ENCODE peak calls at places on chromosomes 3 and 15, in five cellular contexts. K, H, V, S and J are unnamed samples.

GRCh38 chr3:107942244-107942643 is 148.6 kb downstream of the CD47 start:
- DNase-seq in K (peak), H (no peak), V (no peak), S (no peak), J (no peak)

GRCh38 chr3:127630811-127631714 is 2.1 kb downstream of the PODXL2 start:
- DNase-seq in K (no peak), H (no peak), V (no peak), S (no peak), J (no peak)

GRCh38 chr15:95281470-95281869 is 1049.0 kb upstream of the NR2F2 start:
- DNase-seq in K (peak), H (no peak), V (no peak), S (no peak), J (no peak)

GRCh38 chr3:62723636-62724217 is 151.5 kb downstream of the CADPS start:
- DNase-seq in K (no peak), H (no peak), V (no peak), S (peak), J (no peak)

GRCh38 chr15:65067645-65068416 is at the start of gene RASL12:
- DNase-seq in K (no peak), H (no peak), V (peak), S (peak), J (no peak)

GRCh38 chr3:33439421-33440327 is 531 bp downstream of the UBP1 start:
- DNase-seq in K (peak), H (peak), V (peak), S (peak), J (peak)

GRCh38 chr15:93072440-93073394 is 16.3 kb downstream of the RGMA start:
- DNase-seq in K (peak), H (peak), V (peak), S (peak), J (peak)

GRCh38 chr15:96314508-96314907 is 16.0 kb upstream of the NR2F2 start:
- DNase-seq in K (no peak), H (no peak), V (no peak), S (no peak), J (no peak)

GRCh38 chr3:29335438-29335837 is 54.6 kb downstream of the RBMS3 start:
- DNase-seq in K (peak), H (peak), V (no peak), S (no peak), J (no peak)

GRCh38 chr3:184230081-184230602 is 757 bp downstream of the VWA5B2 start:
- DNase-seq in K (no peak), H (no peak), V (peak), S (peak), J (peak)

GRCh38 chr3:127408684-127409420 is 121.0 kb upstream of the PRR20G start:
- DNase-seq in K (no peak), H (no peak), V (no peak), S (peak), J (no peak)

GRCh38 chr3:25453521-25454410 is 25.7 kb downstream of the RARB start:
- DNase-seq in K (peak), H (no peak), V (no peak), S (no peak), J (no peak)

DNA sequence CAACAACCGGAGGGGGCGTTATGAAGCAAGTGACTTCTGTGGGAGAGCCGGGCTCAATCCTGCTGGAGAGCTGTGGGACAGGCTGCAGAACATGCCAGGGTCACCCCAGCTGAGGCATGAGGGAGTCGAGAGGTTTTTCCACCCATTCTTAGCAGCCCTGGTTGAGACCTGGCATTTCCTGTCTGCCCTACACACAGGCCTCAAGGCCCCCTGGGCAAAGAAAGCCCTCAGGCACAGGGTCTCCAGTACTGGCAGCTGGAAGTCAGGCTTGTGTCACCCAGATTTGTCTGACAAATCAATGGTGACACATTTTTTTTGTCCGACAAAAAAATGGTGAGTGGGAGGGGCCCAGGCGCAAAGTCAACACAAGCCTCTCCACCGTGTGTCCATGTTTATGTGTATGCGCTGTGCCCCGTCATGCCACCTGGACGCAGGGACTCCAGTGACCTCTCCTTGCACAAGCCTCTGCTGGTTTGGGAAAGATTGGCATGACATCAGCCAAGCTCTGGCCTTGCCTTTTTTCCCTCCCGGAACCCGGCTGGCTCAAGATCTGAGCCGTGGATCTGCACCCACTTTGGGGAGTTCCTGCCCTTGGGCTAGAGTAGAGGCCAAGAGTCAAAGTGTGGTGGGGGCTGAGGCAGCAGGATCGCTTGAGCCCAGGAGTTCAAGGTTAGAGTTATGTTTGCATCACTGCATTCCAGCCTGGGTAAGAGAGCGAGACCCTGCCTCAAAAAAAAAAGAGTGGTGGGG is 20.8 kb upstream of the ALAS1 start:
- DNase-seq in K (no peak), H (no peak), V (no peak), S (no peak), J (peak)
- TF ChIP-seq MAFK in K (no peak), H (no peak), V (no peak), S (no peak), J (peak)

GRCh38 chr3:58351920-58352319 is 19.2 kb downstream of the PXK start:
- DNase-seq in K (no peak), H (no peak), V (no peak), S (no peak), J (no peak)
- TF ChIP-seq CTCF in K (no peak), H (no peak), V (no peak), S (no peak), J (no peak)

DNA sequence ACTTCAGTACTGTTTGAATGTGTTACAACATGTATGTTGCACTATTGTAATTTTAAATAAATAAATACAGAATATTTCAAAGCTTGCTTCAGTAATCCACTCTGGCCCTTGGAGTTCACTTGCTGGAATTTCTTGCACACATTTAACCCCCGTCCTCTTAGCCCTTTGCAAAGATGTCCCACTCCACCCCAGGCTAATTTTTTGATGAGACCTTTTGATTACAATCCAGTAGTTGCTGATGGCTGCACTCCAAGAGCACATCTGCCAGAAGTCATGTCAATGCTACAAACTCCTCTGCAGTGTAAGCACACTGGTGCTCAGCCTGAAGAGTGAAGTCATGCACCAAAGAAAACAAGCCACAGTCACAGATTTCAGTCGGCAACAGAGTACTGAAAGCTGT is 4.6 kb upstream of the DIS3L start:
- DNase-seq in K (peak), H (no peak), V (no peak), S (no peak), J (no peak)
- TF ChIP-seq MAFK in K (no peak), H (no peak), V (no peak), S (no peak), J (no peak)

GRCh38 chr3:186849392-186849975 is 7.0 kb downstream of the ADIPOQ start:
- DNase-seq in K (peak), H (peak), V (no peak), S (no peak), J (peak)
- TF ChIP-seq CTCF in K (peak), H (peak), V (peak), S (peak), J (peak)

GRCh38 chr3:57017481-57017880 is 43.0 kb upstream of the SPATA12 start:
- DNase-seq in K (no peak), H (peak), V (no peak), S (no peak), J (peak)

GRCh38 chr3:57012847-57013246 is 47.6 kb upstream of the SPATA12 start:
- DNase-seq in K (no peak), H (no peak), V (no peak), S (no peak), J (no peak)

GRCh38 chr3:57015912-57016311 is 44.6 kb upstream of the SPATA12 start:
- DNase-seq in K (no peak), H (no peak), V (no peak), S (no peak), J (no peak)

GRCh38 chr3:57018246-57018645 is 42.2 kb upstream of the SPATA12 start:
- DNase-seq in K (no peak), H (no peak), V (no peak), S (no peak), J (no peak)

GRCh38 chr3:57015350-57015729 is 45.1 kb upstream of the SPATA12 start:
- DNase-seq in K (no peak), H (no peak), V (no peak), S (no peak), J (no peak)
- TF ChIP-seq MAFK in K (no peak), H (no peak), V (no peak), S (no peak), J (no peak)

GRCh38 chr15:26037369-26037768 is 174.2 kb upstream of the ATP10A start:
- DNase-seq in K (no peak), H (no peak), V (no peak), S (no peak), J (no peak)
- TF ChIP-seq CTCF in K (no peak), H (no peak), V (peak), S (no peak), J (no peak)

GRCh38 chr3:52774066-52774713 is 3.2 kb upstream of the ITIH1 start:
- DNase-seq in K (no peak), H (no peak), V (no peak), S (no peak), J (no peak)
- TF ChIP-seq MAFK in K (no peak), H (no peak), V (no peak), S (no peak), J (no peak)

DNA sequence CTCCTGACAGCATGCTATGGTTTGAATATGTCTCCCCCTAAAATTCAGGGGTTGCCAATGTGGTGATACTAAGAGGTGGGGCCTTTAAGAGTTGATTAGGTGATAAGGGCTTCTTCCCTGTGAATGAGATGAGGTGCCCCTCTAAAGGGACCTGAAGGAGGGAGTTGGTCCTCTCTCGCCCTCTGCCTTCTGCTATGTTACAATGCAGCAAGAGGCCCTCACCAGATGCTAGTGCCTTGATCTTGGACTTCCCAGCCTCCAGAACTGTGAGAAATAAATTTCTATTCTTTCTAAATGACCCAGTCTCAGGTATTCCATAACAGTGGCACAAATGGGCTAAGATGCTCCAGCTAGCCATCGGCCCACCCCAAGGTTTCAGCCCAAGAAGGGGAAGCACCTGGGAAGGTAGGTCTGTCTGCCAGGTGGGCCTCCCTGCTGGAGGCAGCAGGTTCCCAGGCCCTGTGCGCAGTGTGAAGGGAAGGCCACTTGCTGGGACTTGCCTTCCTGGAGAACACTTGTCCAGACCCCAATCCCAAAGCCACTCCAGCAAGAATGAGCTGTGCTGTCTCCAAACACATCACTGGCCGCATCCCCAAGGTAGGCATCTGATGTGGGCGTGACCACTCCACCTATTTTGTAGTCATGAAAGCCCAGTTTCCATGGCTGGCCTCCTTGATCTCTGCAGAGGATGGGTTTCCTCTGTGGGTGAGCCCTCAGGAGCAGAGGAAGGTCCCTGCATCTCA is 9.0 kb downstream of the TGM4 start:
- DNase-seq in K (no peak), H (no peak), V (no peak), S (no peak), J (no peak)
- TF ChIP-seq CTCF in K (peak), H (no peak), V (no peak), S (no peak), J (peak)